ENCODE peak calls at places on chromosomes 16 and 17, in five cellular contexts. O, N, X, K and A are unnamed samples.

GRCh38 chr16:74825941-74826340 is 51.3 kb upstream of the FA2H start:
- DNase-seq in N (no peak), O (no peak), X (peak), K (no peak), A (no peak)

GRCh38 chr17:50181601-50182345 is 16.0 kb downstream of the SGCA start:
- DNase-seq in K (no peak), X (no peak), O (peak), N (no peak), A (no peak)

GRCh38 chr17:7064248-7064647 is 15.8 kb downstream of the CLEC10A start:
- DNase-seq in O (peak), N (no peak), X (no peak), K (no peak), A (no peak)

GRCh38 chr17:40926341-40926740 is 11.1 kb downstream of the KRT23 start:
- DNase-seq in N (no peak), O (no peak), K (peak), X (no peak), A (no peak)

GRCh38 chr17:56699186-56699895 is 105.8 kb downstream of the NOG start:
- DNase-seq in X (peak), O (peak), K (peak), N (no peak), A (no peak)

GRCh38 chr16:69311115-69311532 is at the start of gene VPS4A:
- DNase-seq in O (peak), X (peak), K (peak), N (peak), A (peak)

GRCh38 chr16:31893824-31894223 is 20.2 kb downstream of the ZNF267 start:
- DNase-seq in N (no peak), O (no peak), X (no peak), K (no peak), A (no peak)

GRCh38 chr17:27430882-27431491 is 25.3 kb upstream of the KSR1 start:
- DNase-seq in K (peak), O (peak), X (no peak), N (no peak), A (no peak)